ENCODE peak calls at places on chromosome 1, in ten cellular contexts. O is suprapubic skin; J is lung; A is IMR-90; F is keratinocyte; W is CD8-positive, alpha-beta T cell; D is H9; S is Peyer's patch; R is ovary; Y is cardiac muscle cell. C is an unnamed sample. For H3K27me3, the result is how much of the 10 kb centered on the place peaks cover.

GRCh38 chr1:88787023-88787903 is 103.2 kb downstream of the PKN2 start:
- DNase-seq in R (no peak), F (no peak), D (no peak), Y (no peak), O (no peak), W (no peak), S (no peak), J (no peak), A (no peak), C (no peak)

GRCh38 chr1:93670141-93670540 is 11.5 kb downstream of the BCAR3 start:
- DNase-seq in W (no peak), F (no peak), S (no peak), O (no peak), Y (no peak), D (no peak), A (peak), J (peak), R (peak), C (no peak)

GRCh38 chr1:89635825-89636815 is 3.2 kb downstream of the LRRC8C start:
- DNase-seq in Y (no peak), J (no peak), D (no peak), S (no peak), W (no peak), A (peak), R (no peak), O (no peak), F (no peak), C (no peak)

GRCh38 chr1:220748091-220748934 is at the start of gene MTARC2:
- DNase-seq in W (no peak), Y (peak), F (no peak), S (peak), O (peak), J (peak), R (peak), D (peak), A (peak), C (no peak)

GRCh38 chr1:19512545-19512944 is 27.2 kb upstream of the CAPZB start:
- DNase-seq in R (no peak), A (peak), Y (no peak), O (no peak), S (no peak), W (no peak), J (no peak), F (no peak), D (no peak), C (no peak)

GRCh38 chr1:160579216-160579701 is at the start of gene CD84:
- DNase-seq in D (no peak), J (no peak), O (no peak), W (no peak), A (no peak), S (peak), Y (no peak), R (no peak), F (no peak), C (no peak)

GRCh38 chr1:221286399-221286798 is 407.2 kb downstream of the HLX start:
- DNase-seq in Y (no peak), O (no peak), F (no peak), J (no peak), D (no peak), R (no peak), W (no peak), A (no peak), S (no peak), C (no peak)

GRCh38 chr1:6183520-6183989 is 3.4 kb upstream of the CHD5 start:
- DNase-seq in W (no peak), D (peak), S (no peak), J (no peak), O (no peak), F (no peak), A (peak), R (no peak), Y (no peak), C (no peak)

GRCh38 chr1:2799811-2800663 is 1.5 kb downstream of the TTC34 start:
- DNase-seq in O (peak), R (peak), Y (no peak), W (no peak), A (no peak), D (no peak), F (no peak), S (no peak), J (no peak), C (no peak)

GRCh38 chr1:165456114-165456513 is 11.2 kb upstream of the RXRG start:
- DNase-seq in R (no peak), F (no peak), J (no peak), W (no peak), D (no peak), S (no peak), O (no peak), A (no peak), Y (no peak), C (no peak)

GRCh38 chr1:38852780-38853179 is 6.8 kb downstream of the RRAGC start:
- DNase-seq in A (no peak), D (no peak), F (no peak), O (no peak), R (no peak), J (no peak), W (no peak), S (no peak), Y (no peak), C (no peak)

GRCh38 chr1:26171084-26172072 is at the start of gene ZNF593OS:
- DNase-seq in J (no peak), Y (no peak), S (no peak), A (no peak), D (no peak), W (no peak), F (no peak), O (no peak), R (no peak), C (no peak)

GRCh38 chr1:56326056-56326455 is 253.3 kb downstream of the PLPP3 start:
- DNase-seq in J (no peak), S (no peak), W (no peak), F (no peak), A (peak), R (no peak), D (no peak), Y (no peak), O (no peak), C (no peak)

GRCh38 chr1:95034506-95034905 is 38.2 kb downstream of the ALG14 start:
- DNase-seq in F (no peak), Y (no peak), J (no peak), A (peak), R (no peak), S (no peak), W (no peak), D (no peak), O (no peak), C (no peak)

GRCh38 chr1:64766385-64766784 is 21.5 kb downstream of the RAVER2 start:
- DNase-seq in D (no peak), A (peak), W (no peak), S (no peak), Y (no peak), F (no peak), R (no peak), O (no peak), J (no peak), C (no peak)

GRCh38 chr1:41919764-41920397 is 1.2 kb upstream of the HIVEP3 start:
- DNase-seq in S (peak), R (no peak), F (no peak), Y (peak), O (no peak), D (peak), J (no peak), A (peak), W (peak), C (peak)

GRCh38 chr1:9700340-9700739 is 48.8 kb downstream of the PIK3CD start:
- DNase-seq in Y (no peak), R (no peak), D (no peak), W (no peak), O (no peak), J (no peak), A (peak), S (no peak), F (no peak), C (no peak)

GRCh38 chr1:109933856-109934711 is 23.4 kb downstream of the CSF1 start:
- DNase-seq in R (no peak), O (peak), W (no peak), Y (no peak), D (no peak), A (peak), J (peak), F (no peak), S (peak), C (no peak)

GRCh38 chr1:17134036-17134435 is 14.8 kb upstream of the PADI2 start:
- DNase-seq in S (no peak), W (no peak), J (no peak), Y (no peak), F (no peak), R (no peak), D (no peak), A (no peak), O (no peak), C (no peak)

GRCh38 chr1:234149217-234149616 is 224.0 kb upstream of the COA6 start:
- DNase-seq in D (no peak), A (peak), S (no peak), O (no peak), J (no peak), Y (no peak), F (no peak), R (no peak), W (no peak), C (no peak)

GRCh38 chr1:226209307-226210059 is 14.0 kb upstream of the MIXL1 start:
- DNase-seq in Y (peak), A (no peak), S (no peak), D (no peak), F (no peak), O (no peak), W (no peak), J (no peak), R (no peak), C (no peak)

GRCh38 chr1:223877804-223878203 is 32.1 kb upstream of the TP53BP2 start:
- DNase-seq in O (no peak), D (no peak), S (no peak), W (no peak), Y (peak), R (no peak), A (no peak), J (no peak), F (no peak), C (no peak)

GRCh38 chr1:183633676-183634343 is 1.8 kb downstream of the ARPC5 start:
- DNase-seq in F (no peak), O (no peak), J (no peak), R (no peak), D (no peak), W (peak), Y (peak), A (peak), S (no peak), C (no peak)

GRCh38 chr1:36134805-36135339 is 9.8 kb upstream of the COL8A2 start:
- DNase-seq in J (peak), R (peak), S (peak), D (peak), W (peak), O (no peak), Y (peak), F (peak), A (peak), C (no peak)

GRCh38 chr1:203368624-203369451 is 17.9 kb upstream of the FMOD start:
- DNase-seq in D (no peak), R (peak), J (peak), A (peak), Y (no peak), S (peak), O (peak), F (no peak), W (no peak), C (no peak)

GRCh38 chr1:151803164-151803563 is 2.1 kb downstream of the LINGO4 start:
- DNase-seq in F (no peak), O (no peak), Y (no peak), D (no peak), W (no peak), S (peak), R (no peak), A (no peak), J (no peak), C (no peak)

GRCh38 chr1:235650341-235651169 is 971 bp upstream of the GNG4 start:
- DNase-seq in A (no peak), S (peak), Y (peak), R (peak), D (peak), W (no peak), J (no peak), O (no peak), F (no peak), C (no peak)

GRCh38 chr1:210252621-210253041 is 20.0 kb downstream of the SERTAD4 start:
- DNase-seq in F (no peak), W (no peak), O (peak), R (no peak), J (peak), S (peak), Y (peak), A (no peak), D (peak), C (no peak)

GRCh38 chr1:238753205-238753720 is 633.1 kb upstream of the CHRM3 start:
- DNase-seq in D (no peak), F (no peak), S (no peak), A (no peak), R (no peak), Y (no peak), W (no peak), J (no peak), O (no peak), C (no peak)

GRCh38 chr1:18575620-18576019 is 55.0 kb upstream of the PAX7 start:
- DNase-seq in F (no peak), A (peak), S (peak), O (no peak), D (peak), J (no peak), Y (peak), W (peak), R (peak), C (peak)

GRCh38 chr1:45685308-45686080 is 839 bp downstream of the GPBP1L1 start:
- DNase-seq in J (no peak), F (no peak), R (no peak), Y (peak), W (no peak), S (no peak), D (no peak), A (peak), O (no peak), C (no peak)

GRCh38 chr1:45686081-45687013 is at the start of gene GPBP1L1:
- DNase-seq in A (peak), J (peak), S (peak), R (peak), W (peak), D (peak), Y (peak), O (peak), F (peak), C (peak)

GRCh38 chr1:45687014-45687752 is 798 bp upstream of the TMEM69 start:
- DNase-seq in A (peak), O (peak), Y (peak), R (peak), S (peak), F (peak), J (peak), W (peak), D (peak), C (peak)

GRCh38 chr1:45684402-45684801 is 1.9 kb downstream of the GPBP1L1 start:
- DNase-seq in D (no peak), F (no peak), R (no peak), W (no peak), S (no peak), O (no peak), Y (no peak), A (no peak), J (no peak), C (no peak)

DNA sequence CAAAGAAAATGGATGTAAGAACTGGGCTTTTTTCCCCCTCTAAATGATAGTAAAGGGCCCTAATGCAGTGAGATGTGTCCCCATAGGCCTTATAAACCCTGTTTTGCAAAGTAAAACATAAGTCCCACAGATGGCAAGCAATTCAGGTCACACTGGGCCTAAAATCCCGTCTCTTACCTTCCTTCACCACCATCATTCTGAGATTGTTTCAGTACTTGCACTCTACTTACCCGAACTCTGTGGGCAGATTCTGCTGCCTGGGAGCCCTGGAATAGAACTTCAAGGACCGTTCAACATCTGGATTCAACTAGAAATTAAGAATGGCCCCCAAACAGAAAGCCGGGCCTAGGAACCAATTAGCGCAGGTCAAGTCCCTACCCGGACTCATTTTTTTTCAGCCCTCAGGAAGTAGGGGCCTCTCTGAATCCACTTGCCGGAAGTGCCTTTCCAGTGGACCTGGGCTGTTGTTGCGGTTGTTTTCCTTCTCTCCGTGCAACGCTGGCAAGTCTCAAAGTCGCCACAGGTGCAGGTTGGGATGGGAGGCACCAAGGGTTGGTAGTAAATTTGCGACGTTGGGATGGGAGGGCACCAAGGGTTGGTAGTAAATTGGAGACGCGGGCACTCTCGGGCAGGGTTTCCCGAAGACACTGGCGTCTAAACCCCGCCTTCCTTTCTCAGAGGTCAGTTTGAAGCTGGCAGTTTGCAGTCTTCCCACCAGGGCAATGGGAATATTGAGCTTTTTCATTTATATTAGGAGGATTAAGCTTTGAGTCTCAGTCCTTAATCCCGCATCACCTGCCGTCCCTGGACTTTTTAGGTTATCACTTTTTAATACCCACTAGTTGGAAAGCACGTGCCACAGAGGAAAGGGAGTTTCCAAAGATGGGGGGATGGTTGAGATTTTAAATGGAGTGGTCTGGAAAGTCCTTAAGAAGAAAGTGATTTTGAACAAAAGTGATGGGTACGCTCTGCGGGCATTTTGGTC is at the start of gene TMEM69:
- DNase-seq in R (peak), S (peak), O (peak), W (peak), F (no peak), A (peak), Y (peak), J (peak), D (peak), C (peak)
- TF ChIP-seq CTCF in R (peak), S (peak), O (peak), W (no peak), F (no peak), A (peak), Y (no peak), J (no peak), D (peak), C (no peak)

GRCh38 chr1:50415235-50416149 is 7.8 kb downstream of the DMRTA2 start:
- DNase-seq in Y (no peak), S (no peak), D (peak), W (no peak), J (no peak), A (no peak), F (no peak), R (no peak), O (no peak), C (no peak)

GRCh38 chr1:50416150-50416527 is 7.1 kb downstream of the DMRTA2 start:
- DNase-seq in O (no peak), S (no peak), W (no peak), A (no peak), J (no peak), D (peak), F (no peak), R (no peak), Y (no peak), C (no peak)

GRCh38 chr1:50417946-50418599 is 5.2 kb downstream of the DMRTA2 start:
- DNase-seq in F (no peak), S (no peak), O (no peak), J (no peak), Y (no peak), W (no peak), R (no peak), A (no peak), D (peak), C (no peak)

GRCh38 chr1:50417487-50417886 is 5.8 kb downstream of the DMRTA2 start:
- DNase-seq in J (no peak), D (peak), O (no peak), S (no peak), A (no peak), W (no peak), R (no peak), F (no peak), Y (no peak), C (no peak)

DNA sequence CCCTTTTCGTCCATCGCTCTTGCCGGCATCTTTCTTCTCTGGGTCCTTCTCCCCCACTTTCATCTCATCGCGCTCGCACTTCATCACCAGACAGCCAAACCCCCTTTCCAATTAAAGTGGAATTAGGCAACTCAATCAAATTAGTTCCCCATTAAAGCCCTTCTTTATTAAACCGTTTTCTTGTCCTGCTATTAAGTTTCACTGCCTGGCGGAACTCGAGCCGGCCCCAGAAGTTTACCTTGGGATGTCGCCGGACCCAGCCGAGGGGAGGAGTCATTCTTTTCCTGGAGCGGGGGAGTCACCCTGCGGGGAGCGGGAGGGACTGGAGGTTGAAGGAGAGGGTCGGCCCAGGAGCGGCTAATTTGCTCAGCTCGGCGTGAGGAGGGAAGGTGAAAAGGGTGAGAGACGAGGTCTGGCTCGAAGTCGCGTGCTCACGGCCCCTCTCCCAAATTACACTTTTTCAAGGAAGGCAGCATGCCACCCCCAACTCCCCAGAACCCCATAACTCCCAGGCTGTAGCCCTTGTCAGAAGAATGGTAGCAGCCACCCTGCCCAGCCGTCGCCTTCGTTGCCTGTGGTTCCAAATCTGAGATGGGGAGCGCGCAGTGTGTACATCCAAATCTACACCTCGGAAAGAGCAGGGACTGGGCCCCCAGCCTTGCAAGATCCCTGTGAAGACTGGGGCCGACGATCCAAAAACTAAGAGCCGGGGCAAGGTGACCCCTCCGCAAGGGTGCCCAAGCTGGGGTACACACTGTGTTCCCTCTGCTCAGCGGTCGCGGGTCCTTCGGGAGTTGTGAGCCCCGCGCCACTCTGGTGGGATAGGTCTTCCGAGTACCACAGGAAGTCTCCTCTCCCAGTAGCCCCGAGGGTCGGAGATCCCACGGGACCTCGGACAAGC is 6.4 kb downstream of the DMRTA2 start:
- DNase-seq in S (no peak), W (no peak), D (peak), R (no peak), O (no peak), F (no peak), Y (no peak), A (no peak), J (no peak), C (no peak)
- H3K27me3 ChIP-seq in S (half or more), W (under half), D (half or more), R (under half), O (half or more), F (half or more), Y (half or more), A (half or more), J (under half), C (half or more)

DNA sequence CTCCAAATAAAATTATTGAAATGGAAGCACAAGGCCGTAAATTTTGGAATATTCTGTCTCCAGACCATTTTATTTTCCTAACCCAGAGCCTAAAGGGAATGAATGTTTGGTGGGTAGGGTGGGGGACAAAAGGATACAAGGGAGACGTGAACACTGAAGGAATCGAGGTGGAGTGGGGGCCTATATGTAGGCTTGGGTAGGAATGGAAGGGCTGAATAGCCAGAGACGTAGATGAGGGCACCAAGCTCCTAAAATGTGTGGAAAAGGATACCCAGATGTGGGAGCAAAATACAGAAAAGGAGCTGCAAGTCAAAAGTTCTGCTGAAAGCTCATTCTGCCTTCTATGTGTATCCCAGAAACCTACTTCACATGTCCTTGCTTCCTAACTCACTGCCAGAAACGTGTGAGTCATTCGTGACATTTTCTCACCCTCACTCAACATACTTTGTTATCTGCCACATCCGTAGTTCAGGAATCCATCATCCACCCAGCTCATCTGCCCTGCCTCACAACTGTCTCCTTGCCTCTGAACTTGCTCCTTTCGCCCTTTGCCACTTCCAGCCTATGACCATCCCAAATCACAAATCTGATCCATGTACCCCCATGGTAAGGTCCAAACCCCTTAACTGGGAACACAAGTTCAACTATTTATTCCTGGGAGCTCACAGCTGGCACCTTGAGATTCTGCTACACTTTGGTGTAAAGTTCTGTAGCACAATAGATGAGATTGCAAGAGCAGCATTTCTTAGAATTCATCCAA is 84.1 kb upstream of the PRDX6 start:
- DNase-seq in J (no peak), W (no peak), S (no peak), A (peak), Y (no peak), O (no peak), R (no peak), D (no peak), F (no peak), C (no peak)
- H3K27ac ChIP-seq in J (no peak), W (no peak), S (no peak), A (no peak), Y (no peak), O (peak), R (no peak), D (no peak), F (no peak), C (no peak)

GRCh38 chr1:1550591-1551432 is 10.4 kb upstream of the TMEM240 start:
- DNase-seq in F (no peak), A (peak), J (no peak), W (no peak), Y (peak), R (no peak), S (no peak), O (no peak), D (no peak), C (no peak)
- TF ChIP-seq CTCF in F (peak), A (peak), J (no peak), W (no peak), Y (peak), R (no peak), S (no peak), O (no peak), D (peak), C (no peak)